ENCODE peak calls at places on chromosomes 5 and 9, in eight cellular contexts. One of them, this sample, is unnamed.

GRCh38 chr5:93193756-93194155 is 387.3 kb downstream of the NR2F1-AS1 start:
- DNase-seq in NCI-H345: no peak
- DNase-seq in stimulated activated CD8-positive, alpha-beta memory T cell treated with anti-CD3 and anti-CD28 coated beads, Interleukin-7, amount 100 ng/mL, for 48 hours: no peak
- DNase-seq in fibroblast of the aortic adventitia: no peak
- DNase-seq in CD8-positive, alpha-beta memory T cell: no peak
- DNase-seq in CD8-positive, alpha-beta T cell: no peak
- DNase-seq in germinal center: no peak
- DNase-seq in astrocyte: peak
- DNase-seq in this sample: no peak

GRCh38 chr5:102700126-102700851 is 54.8 kb upstream of the PAM start:
- DNase-seq in NCI-H345: no peak
- DNase-seq in stimulated activated CD8-positive, alpha-beta memory T cell treated with anti-CD3 and anti-CD28 coated beads, Interleukin-7, amount 100 ng/mL, for 48 hours: no peak
- DNase-seq in fibroblast of the aortic adventitia: no peak
- DNase-seq in CD8-positive, alpha-beta memory T cell: no peak
- DNase-seq in CD8-positive, alpha-beta T cell: no peak
- DNase-seq in germinal center: no peak
- DNase-seq in astrocyte: no peak
- DNase-seq in this sample: no peak

GRCh38 chr5:86118542-86118941 is 499.2 kb upstream of the COX7C start:
- DNase-seq in NCI-H345: no peak
- DNase-seq in stimulated activated CD8-positive, alpha-beta memory T cell treated with anti-CD3 and anti-CD28 coated beads, Interleukin-7, amount 100 ng/mL, for 48 hours: no peak
- DNase-seq in fibroblast of the aortic adventitia: no peak
- DNase-seq in CD8-positive, alpha-beta memory T cell: no peak
- DNase-seq in CD8-positive, alpha-beta T cell: no peak
- DNase-seq in germinal center: no peak
- DNase-seq in astrocyte: no peak
- DNase-seq in this sample: no peak

GRCh38 chr5:177473461-177473991 is at the start of gene DBN1:
- DNase-seq in NCI-H345: peak
- DNase-seq in stimulated activated CD8-positive, alpha-beta memory T cell treated with anti-CD3 and anti-CD28 coated beads, Interleukin-7, amount 100 ng/mL, for 48 hours: no peak
- DNase-seq in fibroblast of the aortic adventitia: peak
- DNase-seq in CD8-positive, alpha-beta memory T cell: no peak
- DNase-seq in CD8-positive, alpha-beta T cell: no peak
- DNase-seq in germinal center: peak
- DNase-seq in astrocyte: no peak
- DNase-seq in this sample: no peak

GRCh38 chr5:127003798-127004495 is 26.4 kb downstream of the MARCHF3 start:
- DNase-seq in NCI-H345: no peak
- DNase-seq in stimulated activated CD8-positive, alpha-beta memory T cell treated with anti-CD3 and anti-CD28 coated beads, Interleukin-7, amount 100 ng/mL, for 48 hours: no peak
- DNase-seq in fibroblast of the aortic adventitia: no peak
- DNase-seq in CD8-positive, alpha-beta memory T cell: no peak
- DNase-seq in CD8-positive, alpha-beta T cell: no peak
- DNase-seq in germinal center: no peak
- DNase-seq in astrocyte: no peak
- DNase-seq in this sample: no peak

GRCh38 chr5:7642029-7642428 is 208.9 kb downstream of the CFAP90 start:
- DNase-seq in NCI-H345: no peak
- DNase-seq in stimulated activated CD8-positive, alpha-beta memory T cell treated with anti-CD3 and anti-CD28 coated beads, Interleukin-7, amount 100 ng/mL, for 48 hours: no peak
- DNase-seq in fibroblast of the aortic adventitia: no peak
- DNase-seq in CD8-positive, alpha-beta memory T cell: no peak
- DNase-seq in CD8-positive, alpha-beta T cell: no peak
- DNase-seq in germinal center: no peak
- DNase-seq in astrocyte: peak
- DNase-seq in this sample: no peak

GRCh38 chr9:94150279-94150828 is 66.1 kb downstream of the PTPDC1 start:
- DNase-seq in NCI-H345: no peak
- DNase-seq in stimulated activated CD8-positive, alpha-beta memory T cell treated with anti-CD3 and anti-CD28 coated beads, Interleukin-7, amount 100 ng/mL, for 48 hours: no peak
- DNase-seq in fibroblast of the aortic adventitia: no peak
- DNase-seq in CD8-positive, alpha-beta memory T cell: no peak
- DNase-seq in CD8-positive, alpha-beta T cell: no peak
- DNase-seq in germinal center: no peak
- DNase-seq in astrocyte: no peak
- DNase-seq in this sample: no peak

GRCh38 chr9:128624566-128624965 is 32.1 kb downstream of the DYNC2I2 start:
- DNase-seq in NCI-H345: no peak
- DNase-seq in stimulated activated CD8-positive, alpha-beta memory T cell treated with anti-CD3 and anti-CD28 coated beads, Interleukin-7, amount 100 ng/mL, for 48 hours: no peak
- DNase-seq in fibroblast of the aortic adventitia: no peak
- DNase-seq in CD8-positive, alpha-beta memory T cell: no peak
- DNase-seq in CD8-positive, alpha-beta T cell: no peak
- DNase-seq in germinal center: no peak
- DNase-seq in astrocyte: no peak
- DNase-seq in this sample: no peak

GRCh38 chr9:87227456-87227855 is 270.2 kb upstream of the DAPK1 start:
- DNase-seq in NCI-H345: no peak
- DNase-seq in stimulated activated CD8-positive, alpha-beta memory T cell treated with anti-CD3 and anti-CD28 coated beads, Interleukin-7, amount 100 ng/mL, for 48 hours: no peak
- DNase-seq in fibroblast of the aortic adventitia: no peak
- DNase-seq in CD8-positive, alpha-beta memory T cell: no peak
- DNase-seq in CD8-positive, alpha-beta T cell: no peak
- DNase-seq in germinal center: no peak
- DNase-seq in astrocyte: no peak
- DNase-seq in this sample: no peak

GRCh38 chr9:20253635-20254034 is 368.7 kb downstream of the MLLT3 start:
- DNase-seq in NCI-H345: no peak
- DNase-seq in stimulated activated CD8-positive, alpha-beta memory T cell treated with anti-CD3 and anti-CD28 coated beads, Interleukin-7, amount 100 ng/mL, for 48 hours: no peak
- DNase-seq in fibroblast of the aortic adventitia: no peak
- DNase-seq in CD8-positive, alpha-beta memory T cell: no peak
- DNase-seq in CD8-positive, alpha-beta T cell: no peak
- DNase-seq in germinal center: no peak
- DNase-seq in astrocyte: no peak
- DNase-seq in this sample: no peak

GRCh38 chr5:123835421-123835820 is 323.4 kb downstream of the CSNK1G3 start:
- DNase-seq in NCI-H345: no peak
- DNase-seq in stimulated activated CD8-positive, alpha-beta memory T cell treated with anti-CD3 and anti-CD28 coated beads, Interleukin-7, amount 100 ng/mL, for 48 hours: no peak
- DNase-seq in fibroblast of the aortic adventitia: no peak
- DNase-seq in CD8-positive, alpha-beta memory T cell: no peak
- DNase-seq in CD8-positive, alpha-beta T cell: no peak
- DNase-seq in germinal center: no peak
- DNase-seq in astrocyte: no peak
- DNase-seq in this sample: no peak

GRCh38 chr5:34022131-34022705 is 14.4 kb upstream of the AMACR start:
- DNase-seq in NCI-H345: no peak
- DNase-seq in stimulated activated CD8-positive, alpha-beta memory T cell treated with anti-CD3 and anti-CD28 coated beads, Interleukin-7, amount 100 ng/mL, for 48 hours: peak
- DNase-seq in fibroblast of the aortic adventitia: peak
- DNase-seq in CD8-positive, alpha-beta memory T cell: no peak
- DNase-seq in CD8-positive, alpha-beta T cell: no peak
- DNase-seq in germinal center: no peak
- DNase-seq in astrocyte: peak
- DNase-seq in this sample: no peak

GRCh38 chr5:20291766-20292165 is 303.8 kb upstream of the CDH18 start:
- DNase-seq in NCI-H345: no peak
- DNase-seq in stimulated activated CD8-positive, alpha-beta memory T cell treated with anti-CD3 and anti-CD28 coated beads, Interleukin-7, amount 100 ng/mL, for 48 hours: no peak
- DNase-seq in fibroblast of the aortic adventitia: no peak
- DNase-seq in CD8-positive, alpha-beta memory T cell: no peak
- DNase-seq in CD8-positive, alpha-beta T cell: no peak
- DNase-seq in germinal center: no peak
- DNase-seq in astrocyte: no peak
- DNase-seq in this sample: no peak

GRCh38 chr5:53991942-53992341 is 318.4 kb downstream of the ARL15 start:
- DNase-seq in NCI-H345: peak
- DNase-seq in stimulated activated CD8-positive, alpha-beta memory T cell treated with anti-CD3 and anti-CD28 coated beads, Interleukin-7, amount 100 ng/mL, for 48 hours: no peak
- DNase-seq in fibroblast of the aortic adventitia: peak
- DNase-seq in CD8-positive, alpha-beta memory T cell: no peak
- DNase-seq in CD8-positive, alpha-beta T cell: no peak
- DNase-seq in germinal center: no peak
- DNase-seq in astrocyte: no peak
- DNase-seq in this sample: no peak

GRCh38 chr9:132014218-132014800 is 65.4 kb downstream of the MED27 start:
- DNase-seq in NCI-H345: no peak
- DNase-seq in stimulated activated CD8-positive, alpha-beta memory T cell treated with anti-CD3 and anti-CD28 coated beads, Interleukin-7, amount 100 ng/mL, for 48 hours: no peak
- DNase-seq in fibroblast of the aortic adventitia: no peak
- DNase-seq in CD8-positive, alpha-beta memory T cell: no peak
- DNase-seq in CD8-positive, alpha-beta T cell: no peak
- DNase-seq in germinal center: no peak
- DNase-seq in astrocyte: no peak
- DNase-seq in this sample: no peak

GRCh38 chr9:15329539-15330109 is 22.6 kb upstream of the TTC39B start:
- DNase-seq in NCI-H345: no peak
- DNase-seq in stimulated activated CD8-positive, alpha-beta memory T cell treated with anti-CD3 and anti-CD28 coated beads, Interleukin-7, amount 100 ng/mL, for 48 hours: no peak
- DNase-seq in fibroblast of the aortic adventitia: no peak
- DNase-seq in CD8-positive, alpha-beta memory T cell: no peak
- DNase-seq in CD8-positive, alpha-beta T cell: no peak
- DNase-seq in germinal center: no peak
- DNase-seq in astrocyte: no peak
- DNase-seq in this sample: no peak

GRCh38 chr9:116409124-116409523 is 255.5 kb downstream of the PAPPA start:
- DNase-seq in NCI-H345: no peak
- DNase-seq in stimulated activated CD8-positive, alpha-beta memory T cell treated with anti-CD3 and anti-CD28 coated beads, Interleukin-7, amount 100 ng/mL, for 48 hours: no peak
- DNase-seq in fibroblast of the aortic adventitia: no peak
- DNase-seq in CD8-positive, alpha-beta memory T cell: no peak
- DNase-seq in CD8-positive, alpha-beta T cell: no peak
- DNase-seq in germinal center: no peak
- DNase-seq in astrocyte: no peak
- DNase-seq in this sample: no peak

GRCh38 chr5:87340716-87341115 is 72.0 kb downstream of the CCNH start:
- DNase-seq in NCI-H345: no peak
- DNase-seq in stimulated activated CD8-positive, alpha-beta memory T cell treated with anti-CD3 and anti-CD28 coated beads, Interleukin-7, amount 100 ng/mL, for 48 hours: no peak
- DNase-seq in fibroblast of the aortic adventitia: no peak
- DNase-seq in CD8-positive, alpha-beta memory T cell: no peak
- DNase-seq in CD8-positive, alpha-beta T cell: no peak
- DNase-seq in germinal center: no peak
- DNase-seq in astrocyte: no peak
- DNase-seq in this sample: peak

GRCh38 chr9:135309763-135310125 is 169.8 kb upstream of the PPP1R26 start:
- DNase-seq in NCI-H345: no peak
- DNase-seq in stimulated activated CD8-positive, alpha-beta memory T cell treated with anti-CD3 and anti-CD28 coated beads, Interleukin-7, amount 100 ng/mL, for 48 hours: no peak
- DNase-seq in fibroblast of the aortic adventitia: no peak
- DNase-seq in CD8-positive, alpha-beta memory T cell: no peak
- DNase-seq in CD8-positive, alpha-beta T cell: peak
- DNase-seq in germinal center: no peak
- DNase-seq in astrocyte: no peak
- DNase-seq in this sample: no peak